ENCODE peak calls at places on chromosomes 1 and 21, in ten cellular contexts. One of them, this sample, is unnamed.
A peak's percentile ranks its signal among the peaks of the same experiment; 100 is the strongest.

GRCh38 chr21:42768324-42769121 is 110.8 kb downstream of the WDR4 start:
- DNase-seq in CD8-positive, alpha-beta memory T cell: no peak
- DNase-seq in activated naive CD4-positive, alpha-beta T cell treated with anti-CD3 and anti-CD28 coated beads, Interleukin-2, amount 10 ng/mL, durations not matched to agents 7 days and 5 days: no peak
- DNase-seq in myocyte: no peak
- DNase-seq in sciatic nerve: no peak
- DNase-seq in naive thymus-derived CD4-positive, alpha-beta T cell: no peak
- DNase-seq in AG04449: no peak
- DNase-seq in B cell: no peak
- DNase-seq in pons: no peak
- DNase-seq in AG08396: no peak
- DNase-seq in this sample: no peak

GRCh38 chr21:14841511-14842472 is 223.0 kb downstream of the NRIP1 start:
- DNase-seq in CD8-positive, alpha-beta memory T cell: no peak
- DNase-seq in activated naive CD4-positive, alpha-beta T cell treated with anti-CD3 and anti-CD28 coated beads, Interleukin-2, amount 10 ng/mL, durations not matched to agents 7 days and 5 days: no peak
- DNase-seq in myocyte: no peak
- DNase-seq in sciatic nerve: no peak
- DNase-seq in naive thymus-derived CD4-positive, alpha-beta T cell: no peak
- DNase-seq in AG04449: no peak
- DNase-seq in B cell: no peak
- DNase-seq in pons: no peak
- DNase-seq in AG08396: no peak
- DNase-seq in this sample: no peak

GRCh38 chr1:234734864-234735263 is 124.9 kb upstream of the IRF2BP2 start:
- DNase-seq in CD8-positive, alpha-beta memory T cell: no peak
- DNase-seq in activated naive CD4-positive, alpha-beta T cell treated with anti-CD3 and anti-CD28 coated beads, Interleukin-2, amount 10 ng/mL, durations not matched to agents 7 days and 5 days: no peak
- DNase-seq in myocyte: peak; percentile 30
- DNase-seq in sciatic nerve: peak; percentile 41
- DNase-seq in naive thymus-derived CD4-positive, alpha-beta T cell: no peak
- DNase-seq in AG04449: no peak
- DNase-seq in B cell: no peak
- DNase-seq in pons: no peak
- DNase-seq in AG08396: no peak
- DNase-seq in this sample: no peak

GRCh38 chr1:95003433-95003738 is 69.4 kb downstream of the ALG14 start:
- DNase-seq in CD8-positive, alpha-beta memory T cell: no peak
- DNase-seq in activated naive CD4-positive, alpha-beta T cell treated with anti-CD3 and anti-CD28 coated beads, Interleukin-2, amount 10 ng/mL, durations not matched to agents 7 days and 5 days: no peak
- DNase-seq in myocyte: no peak
- DNase-seq in sciatic nerve: no peak
- DNase-seq in naive thymus-derived CD4-positive, alpha-beta T cell: no peak
- DNase-seq in AG04449: no peak
- DNase-seq in B cell: no peak
- DNase-seq in pons: no peak
- DNase-seq in AG08396: no peak
- DNase-seq in this sample: no peak

GRCh38 chr1:44621841-44622286 is 52.4 kb downstream of the TMEM53 start:
- DNase-seq in CD8-positive, alpha-beta memory T cell: no peak
- DNase-seq in activated naive CD4-positive, alpha-beta T cell treated with anti-CD3 and anti-CD28 coated beads, Interleukin-2, amount 10 ng/mL, durations not matched to agents 7 days and 5 days: no peak
- DNase-seq in myocyte: no peak
- DNase-seq in sciatic nerve: no peak
- DNase-seq in naive thymus-derived CD4-positive, alpha-beta T cell: no peak
- DNase-seq in AG04449: no peak
- DNase-seq in B cell: no peak
- DNase-seq in pons: no peak
- DNase-seq in AG08396: peak; percentile 33
- DNase-seq in this sample: peak; percentile 35

GRCh38 chr1:234621657-234622335 is 11.8 kb upstream of the IRF2BP2 start:
- DNase-seq in CD8-positive, alpha-beta memory T cell: no peak
- DNase-seq in activated naive CD4-positive, alpha-beta T cell treated with anti-CD3 and anti-CD28 coated beads, Interleukin-2, amount 10 ng/mL, durations not matched to agents 7 days and 5 days: no peak
- DNase-seq in myocyte: peak; percentile 80
- DNase-seq in sciatic nerve: no peak
- DNase-seq in naive thymus-derived CD4-positive, alpha-beta T cell: no peak
- DNase-seq in AG04449: no peak
- DNase-seq in B cell: no peak
- DNase-seq in pons: no peak
- DNase-seq in AG08396: no peak
- DNase-seq in this sample: peak; percentile 22

GRCh38 chr21:45041351-45041805 is 33.0 kb upstream of the ADARB1 start:
- DNase-seq in CD8-positive, alpha-beta memory T cell: no peak
- DNase-seq in activated naive CD4-positive, alpha-beta T cell treated with anti-CD3 and anti-CD28 coated beads, Interleukin-2, amount 10 ng/mL, durations not matched to agents 7 days and 5 days: no peak
- DNase-seq in myocyte: peak; percentile 59
- DNase-seq in sciatic nerve: peak; percentile 90
- DNase-seq in naive thymus-derived CD4-positive, alpha-beta T cell: no peak
- DNase-seq in AG04449: peak; percentile 54
- DNase-seq in B cell: no peak
- DNase-seq in pons: no peak
- DNase-seq in AG08396: peak; percentile 86
- DNase-seq in this sample: peak; percentile 93

GRCh38 chr1:21906173-21907078 is 30.7 kb downstream of the HSPG2 start:
- DNase-seq in CD8-positive, alpha-beta memory T cell: no peak
- DNase-seq in activated naive CD4-positive, alpha-beta T cell treated with anti-CD3 and anti-CD28 coated beads, Interleukin-2, amount 10 ng/mL, durations not matched to agents 7 days and 5 days: no peak
- DNase-seq in myocyte: peak; percentile 63
- DNase-seq in sciatic nerve: peak; percentile 87
- DNase-seq in naive thymus-derived CD4-positive, alpha-beta T cell: no peak
- DNase-seq in AG04449: no peak
- DNase-seq in B cell: no peak
- DNase-seq in pons: no peak
- DNase-seq in AG08396: no peak
- DNase-seq in this sample: peak; percentile 84

GRCh38 chr1:113303252-113303651 is 87.1 kb upstream of the MAGI3 start:
- DNase-seq in CD8-positive, alpha-beta memory T cell: no peak
- DNase-seq in activated naive CD4-positive, alpha-beta T cell treated with anti-CD3 and anti-CD28 coated beads, Interleukin-2, amount 10 ng/mL, durations not matched to agents 7 days and 5 days: no peak
- DNase-seq in myocyte: peak; percentile 36
- DNase-seq in sciatic nerve: no peak
- DNase-seq in naive thymus-derived CD4-positive, alpha-beta T cell: no peak
- DNase-seq in AG04449: no peak
- DNase-seq in B cell: no peak
- DNase-seq in pons: no peak
- DNase-seq in AG08396: no peak
- DNase-seq in this sample: no peak

GRCh38 chr1:26015358-26015757 is 6.2 kb upstream of the EXTL1 start:
- DNase-seq in CD8-positive, alpha-beta memory T cell: no peak
- DNase-seq in activated naive CD4-positive, alpha-beta T cell treated with anti-CD3 and anti-CD28 coated beads, Interleukin-2, amount 10 ng/mL, durations not matched to agents 7 days and 5 days: no peak
- DNase-seq in myocyte: no peak
- DNase-seq in sciatic nerve: no peak
- DNase-seq in naive thymus-derived CD4-positive, alpha-beta T cell: no peak
- DNase-seq in AG04449: no peak
- DNase-seq in B cell: no peak
- DNase-seq in pons: peak; percentile 49
- DNase-seq in AG08396: no peak
- DNase-seq in this sample: peak; percentile 59

GRCh38 chr21:42942244-42942643 is 16.8 kb upstream of the ERVH48-1 start:
- DNase-seq in CD8-positive, alpha-beta memory T cell: no peak
- DNase-seq in activated naive CD4-positive, alpha-beta T cell treated with anti-CD3 and anti-CD28 coated beads, Interleukin-2, amount 10 ng/mL, durations not matched to agents 7 days and 5 days: no peak
- DNase-seq in myocyte: no peak
- DNase-seq in sciatic nerve: peak; percentile 6
- DNase-seq in naive thymus-derived CD4-positive, alpha-beta T cell: no peak
- DNase-seq in AG04449: no peak
- DNase-seq in B cell: no peak
- DNase-seq in pons: no peak
- DNase-seq in AG08396: no peak
- DNase-seq in this sample: no peak

GRCh38 chr21:17527240-17527639 is 14.4 kb downstream of the CXADR start:
- DNase-seq in CD8-positive, alpha-beta memory T cell: no peak
- DNase-seq in activated naive CD4-positive, alpha-beta T cell treated with anti-CD3 and anti-CD28 coated beads, Interleukin-2, amount 10 ng/mL, durations not matched to agents 7 days and 5 days: no peak
- DNase-seq in myocyte: no peak
- DNase-seq in sciatic nerve: no peak
- DNase-seq in naive thymus-derived CD4-positive, alpha-beta T cell: no peak
- DNase-seq in AG04449: no peak
- DNase-seq in B cell: no peak
- DNase-seq in pons: no peak
- DNase-seq in AG08396: peak; percentile 20
- DNase-seq in this sample: no peak

GRCh38 chr1:165313906-165314305 is 42.6 kb downstream of the LMX1A start:
- DNase-seq in CD8-positive, alpha-beta memory T cell: no peak
- DNase-seq in activated naive CD4-positive, alpha-beta T cell treated with anti-CD3 and anti-CD28 coated beads, Interleukin-2, amount 10 ng/mL, durations not matched to agents 7 days and 5 days: no peak
- DNase-seq in myocyte: no peak
- DNase-seq in sciatic nerve: no peak
- DNase-seq in naive thymus-derived CD4-positive, alpha-beta T cell: no peak
- DNase-seq in AG04449: no peak
- DNase-seq in B cell: no peak
- DNase-seq in pons: no peak
- DNase-seq in AG08396: no peak
- DNase-seq in this sample: no peak

GRCh38 chr1:77532641-77533040 is 149.8 kb downstream of the ZZZ3 start:
- DNase-seq in CD8-positive, alpha-beta memory T cell: no peak
- DNase-seq in activated naive CD4-positive, alpha-beta T cell treated with anti-CD3 and anti-CD28 coated beads, Interleukin-2, amount 10 ng/mL, durations not matched to agents 7 days and 5 days: no peak
- DNase-seq in myocyte: no peak
- DNase-seq in sciatic nerve: no peak
- DNase-seq in naive thymus-derived CD4-positive, alpha-beta T cell: no peak
- DNase-seq in AG04449: no peak
- DNase-seq in B cell: no peak
- DNase-seq in pons: no peak
- DNase-seq in AG08396: no peak
- DNase-seq in this sample: no peak